ENCODE peak calls at places on chromosomes 7 and 10, in eight cellular contexts. One of them, this sample, is unnamed.

GRCh38 chr10:109480836-109481235 is 442.5 kb downstream of the XPNPEP1 start:
- DNase-seq in AG09309: no peak
- DNase-seq in astrocyte of the cerebellum: no peak
- DNase-seq in lower lobe of right lung: no peak
- DNase-seq in OCI-LY7: no peak
- DNase-seq in upper lobe of right lung: no peak
- DNase-seq in transverse colon: no peak
- DNase-seq in bronchial epithelial cell: peak; percentile 1
- DNase-seq in this sample: no peak

GRCh38 chr10:127040756-127041155 is 135.5 kb downstream of the DOCK1 start:
- DNase-seq in upper lobe of right lung: no peak
- DNase-seq in astrocyte of the cerebellum: no peak
- DNase-seq in AG09309: no peak
- DNase-seq in transverse colon: no peak
- DNase-seq in bronchial epithelial cell: peak; percentile 87
- DNase-seq in OCI-LY7: no peak
- DNase-seq in lower lobe of right lung: no peak
- DNase-seq in this sample: no peak

GRCh38 chr7:7709263-7709662 is 9.1 kb downstream of the RPA3 start:
- DNase-seq in lower lobe of right lung: no peak
- DNase-seq in upper lobe of right lung: no peak
- DNase-seq in OCI-LY7: no peak
- DNase-seq in bronchial epithelial cell: no peak
- DNase-seq in transverse colon: no peak
- DNase-seq in AG09309: no peak
- DNase-seq in astrocyte of the cerebellum: no peak
- DNase-seq in this sample: no peak

GRCh38 chr10:112875474-112876267 is 74.4 kb upstream of the TCF7L2 start:
- DNase-seq in lower lobe of right lung: no peak
- DNase-seq in bronchial epithelial cell: peak; percentile 84
- DNase-seq in AG09309: peak; percentile 25
- DNase-seq in OCI-LY7: no peak
- DNase-seq in upper lobe of right lung: no peak
- DNase-seq in transverse colon: peak; percentile 51
- DNase-seq in astrocyte of the cerebellum: peak; percentile 8
- DNase-seq in this sample: peak; percentile 5

GRCh38 chr7:1925973-1926907 is 256.2 kb downstream of the ELFN1 start:
- DNase-seq in lower lobe of right lung: no peak
- DNase-seq in astrocyte of the cerebellum: no peak
- DNase-seq in AG09309: no peak
- DNase-seq in OCI-LY7: no peak
- DNase-seq in bronchial epithelial cell: no peak
- DNase-seq in upper lobe of right lung: no peak
- DNase-seq in transverse colon: no peak
- DNase-seq in this sample: no peak

GRCh38 chr10:113456741-113457140 is 96.1 kb upstream of the HABP2 start:
- DNase-seq in lower lobe of right lung: no peak
- DNase-seq in transverse colon: no peak
- DNase-seq in astrocyte of the cerebellum: no peak
- DNase-seq in AG09309: no peak
- DNase-seq in bronchial epithelial cell: no peak
- DNase-seq in OCI-LY7: no peak
- DNase-seq in upper lobe of right lung: no peak
- DNase-seq in this sample: no peak

GRCh38 chr10:1163204-1163660 is 107.0 kb downstream of the WDR37 start:
- DNase-seq in bronchial epithelial cell: no peak
- DNase-seq in AG09309: no peak
- DNase-seq in astrocyte of the cerebellum: no peak
- DNase-seq in upper lobe of right lung: no peak
- DNase-seq in lower lobe of right lung: no peak
- DNase-seq in OCI-LY7: no peak
- DNase-seq in transverse colon: no peak
- DNase-seq in this sample: no peak

GRCh38 chr7:33880787-33881186 is 24.6 kb upstream of the BMPER start:
- DNase-seq in lower lobe of right lung: no peak
- DNase-seq in transverse colon: no peak
- DNase-seq in bronchial epithelial cell: peak; percentile 73
- DNase-seq in astrocyte of the cerebellum: peak; percentile 76
- DNase-seq in AG09309: no peak
- DNase-seq in upper lobe of right lung: no peak
- DNase-seq in OCI-LY7: no peak
- DNase-seq in this sample: no peak

GRCh38 chr7:98922392-98923107 is 44.2 kb downstream of the TRRAP start:
- DNase-seq in transverse colon: no peak
- DNase-seq in bronchial epithelial cell: peak; percentile 37
- DNase-seq in upper lobe of right lung: peak; percentile 78
- DNase-seq in astrocyte of the cerebellum: peak; percentile 79
- DNase-seq in AG09309: no peak
- DNase-seq in OCI-LY7: no peak
- DNase-seq in lower lobe of right lung: peak; percentile 72
- DNase-seq in this sample: no peak

GRCh38 chr10:16156681-16157080 is 280.1 kb upstream of the PTER start:
- DNase-seq in upper lobe of right lung: no peak
- DNase-seq in bronchial epithelial cell: no peak
- DNase-seq in lower lobe of right lung: no peak
- DNase-seq in transverse colon: no peak
- DNase-seq in astrocyte of the cerebellum: no peak
- DNase-seq in OCI-LY7: no peak
- DNase-seq in AG09309: no peak
- DNase-seq in this sample: no peak

GRCh38 chr10:80462986-80463741 is 9.1 kb downstream of the TSPAN14 start:
- DNase-seq in AG09309: no peak
- DNase-seq in OCI-LY7: peak; percentile 81
- DNase-seq in astrocyte of the cerebellum: no peak
- DNase-seq in bronchial epithelial cell: peak; percentile 39
- DNase-seq in upper lobe of right lung: no peak
- DNase-seq in transverse colon: no peak
- DNase-seq in lower lobe of right lung: no peak
- DNase-seq in this sample: no peak

DNA sequence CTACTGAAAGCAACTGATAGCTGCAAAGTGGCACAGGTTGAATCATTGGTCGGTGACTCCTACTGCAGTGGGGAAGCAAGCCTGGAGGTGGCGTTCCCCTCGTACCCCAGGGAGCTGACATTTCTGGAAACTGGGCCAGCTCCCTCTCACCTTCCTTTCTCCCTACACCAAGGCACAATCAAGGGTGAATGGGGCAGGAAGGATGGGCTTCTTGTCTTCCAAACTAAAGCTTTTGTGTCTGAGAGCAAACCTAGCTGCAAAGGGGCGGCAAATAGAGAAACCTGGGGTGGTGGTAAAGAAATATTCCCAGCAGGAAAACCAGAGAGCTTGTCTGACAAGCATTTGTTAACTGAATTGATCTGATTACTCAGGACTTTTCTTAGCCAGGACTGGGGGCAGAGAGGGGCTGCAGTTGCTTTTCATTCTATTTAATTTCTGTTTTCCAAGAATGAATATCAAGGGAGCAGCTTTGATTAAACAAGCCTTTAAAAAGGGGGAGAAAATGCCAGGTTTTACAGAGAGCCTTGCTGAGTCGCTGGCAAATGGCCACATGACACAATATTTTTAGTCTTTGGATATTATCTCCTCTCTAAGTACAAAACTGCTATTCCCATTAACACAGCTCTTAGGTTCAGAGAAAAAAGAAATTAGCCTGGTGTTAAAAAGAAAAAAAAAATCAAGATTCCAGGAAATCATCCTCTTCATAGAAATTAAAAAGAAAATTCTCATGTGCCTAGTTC is 27.8 kb downstream of the CDHR3 start:
- DNase-seq in transverse colon: no peak
- DNase-seq in AG09309: no peak
- DNase-seq in OCI-LY7: no peak
- DNase-seq in bronchial epithelial cell: no peak
- DNase-seq in upper lobe of right lung: no peak
- DNase-seq in lower lobe of right lung: no peak
- DNase-seq in astrocyte of the cerebellum: no peak
- DNase-seq in this sample: no peak
- TF ChIP-seq CTCF in transverse colon: no peak
- TF ChIP-seq CTCF in AG09309: no peak
- TF ChIP-seq CTCF in OCI-LY7: no peak
- TF ChIP-seq CTCF in bronchial epithelial cell: no peak
- TF ChIP-seq CTCF in upper lobe of right lung: no peak
- TF ChIP-seq CTCF in lower lobe of right lung: no peak
- TF ChIP-seq CTCF in astrocyte of the cerebellum: peak; percentile 29
- TF ChIP-seq CTCF in this sample: no peak

GRCh38 chr10:61463035-61463909 is 10.1 kb upstream of the TMEM26 start:
- DNase-seq in AG09309: peak; percentile 80
- DNase-seq in lower lobe of right lung: no peak
- DNase-seq in OCI-LY7: no peak
- DNase-seq in bronchial epithelial cell: peak; percentile 72
- DNase-seq in upper lobe of right lung: no peak
- DNase-seq in transverse colon: no peak
- DNase-seq in astrocyte of the cerebellum: peak; percentile 88
- DNase-seq in this sample: no peak

GRCh38 chr10:61465216-61465496 is 12.0 kb upstream of the TMEM26 start:
- DNase-seq in OCI-LY7: no peak
- DNase-seq in upper lobe of right lung: no peak
- DNase-seq in astrocyte of the cerebellum: no peak
- DNase-seq in lower lobe of right lung: no peak
- DNase-seq in transverse colon: no peak
- DNase-seq in AG09309: no peak
- DNase-seq in bronchial epithelial cell: no peak
- DNase-seq in this sample: no peak

GRCh38 chr10:61464461-61465215 is 11.5 kb upstream of the TMEM26 start:
- DNase-seq in bronchial epithelial cell: peak; percentile 89
- DNase-seq in astrocyte of the cerebellum: peak; percentile 18
- DNase-seq in transverse colon: no peak
- DNase-seq in lower lobe of right lung: no peak
- DNase-seq in upper lobe of right lung: no peak
- DNase-seq in OCI-LY7: no peak
- DNase-seq in AG09309: peak; percentile 61
- DNase-seq in this sample: no peak

GRCh38 chr10:61470730-61471129 is 17.5 kb upstream of the TMEM26 start:
- DNase-seq in upper lobe of right lung: no peak
- DNase-seq in OCI-LY7: no peak
- DNase-seq in astrocyte of the cerebellum: no peak
- DNase-seq in bronchial epithelial cell: no peak
- DNase-seq in AG09309: no peak
- DNase-seq in lower lobe of right lung: no peak
- DNase-seq in transverse colon: no peak
- DNase-seq in this sample: no peak

GRCh38 chr10:61465807-61466425 is 12.7 kb upstream of the TMEM26 start:
- DNase-seq in bronchial epithelial cell: peak; percentile 45
- DNase-seq in lower lobe of right lung: no peak
- DNase-seq in transverse colon: no peak
- DNase-seq in upper lobe of right lung: no peak
- DNase-seq in astrocyte of the cerebellum: no peak
- DNase-seq in AG09309: no peak
- DNase-seq in OCI-LY7: no peak
- DNase-seq in this sample: no peak
- TF ChIP-seq CTCF in bronchial epithelial cell: no peak
- TF ChIP-seq CTCF in lower lobe of right lung: no peak
- TF ChIP-seq CTCF in transverse colon: no peak
- TF ChIP-seq CTCF in upper lobe of right lung: no peak
- TF ChIP-seq CTCF in astrocyte of the cerebellum: no peak
- TF ChIP-seq CTCF in AG09309: no peak
- TF ChIP-seq CTCF in OCI-LY7: peak; percentile 14
- TF ChIP-seq CTCF in this sample: no peak

GRCh38 chr7:47089068-47089417 is 492.9 kb downstream of the TNS3 start:
- DNase-seq in AG09309: no peak
- DNase-seq in lower lobe of right lung: no peak
- DNase-seq in upper lobe of right lung: no peak
- DNase-seq in transverse colon: no peak
- DNase-seq in astrocyte of the cerebellum: no peak
- DNase-seq in OCI-LY7: no peak
- DNase-seq in bronchial epithelial cell: no peak
- DNase-seq in this sample: no peak
- TF ChIP-seq CTCF in AG09309: no peak
- TF ChIP-seq CTCF in lower lobe of right lung: no peak
- TF ChIP-seq CTCF in upper lobe of right lung: no peak
- TF ChIP-seq CTCF in transverse colon: no peak
- TF ChIP-seq CTCF in astrocyte of the cerebellum: no peak
- TF ChIP-seq CTCF in OCI-LY7: peak; percentile 17
- TF ChIP-seq CTCF in bronchial epithelial cell: no peak
- TF ChIP-seq CTCF in this sample: no peak

DNA sequence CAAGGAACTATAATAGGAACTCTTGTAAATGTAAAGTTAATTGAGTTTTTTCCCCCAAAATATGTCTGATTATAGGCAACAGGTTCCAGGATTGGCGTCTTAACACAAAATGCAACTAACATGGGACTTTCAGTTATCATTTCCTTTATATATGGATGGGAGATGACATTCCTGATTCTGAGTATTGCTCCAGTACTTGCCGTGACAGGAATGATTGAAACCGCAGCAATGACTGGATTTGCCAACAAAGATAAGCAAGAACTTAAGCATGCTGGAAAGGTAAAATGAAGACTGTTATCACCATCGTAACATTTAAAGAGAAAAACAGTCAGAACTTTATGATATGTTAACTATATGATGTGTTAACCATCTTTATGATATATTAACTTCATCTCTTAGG is 63.7 kb downstream of the SP8 start:
- DNase-seq in astrocyte of the cerebellum: no peak
- DNase-seq in bronchial epithelial cell: peak; percentile 90
- DNase-seq in AG09309: no peak
- DNase-seq in lower lobe of right lung: no peak
- DNase-seq in transverse colon: no peak
- DNase-seq in upper lobe of right lung: no peak
- DNase-seq in OCI-LY7: no peak
- DNase-seq in this sample: no peak
- TF ChIP-seq CTCF in astrocyte of the cerebellum: no peak
- TF ChIP-seq CTCF in bronchial epithelial cell: no peak
- TF ChIP-seq CTCF in AG09309: no peak
- TF ChIP-seq CTCF in lower lobe of right lung: no peak
- TF ChIP-seq CTCF in transverse colon: no peak
- TF ChIP-seq CTCF in upper lobe of right lung: no peak
- TF ChIP-seq CTCF in OCI-LY7: no peak
- TF ChIP-seq CTCF in this sample: no peak

DNA sequence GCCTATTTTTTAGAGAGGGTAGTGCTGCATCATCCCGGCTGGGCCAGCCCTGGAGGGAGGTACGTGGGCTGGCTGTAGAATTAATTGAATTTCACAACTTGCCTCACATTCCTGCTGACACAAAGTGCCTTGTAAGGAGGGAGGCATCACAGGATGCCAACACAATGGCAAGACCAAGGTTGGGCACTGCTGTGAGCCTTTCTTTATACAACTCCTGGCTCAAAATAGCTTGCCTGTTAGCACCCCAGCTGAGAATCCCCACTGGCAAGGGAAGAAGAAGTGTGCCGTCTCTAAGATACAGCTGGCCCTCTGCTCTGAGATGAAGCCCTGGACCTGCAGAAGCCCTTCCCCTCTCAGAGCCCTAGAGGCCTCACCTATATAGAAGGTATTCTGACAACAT is 873.9 kb downstream of the GRID1 start:
- DNase-seq in transverse colon: no peak
- DNase-seq in AG09309: no peak
- DNase-seq in upper lobe of right lung: no peak
- DNase-seq in bronchial epithelial cell: no peak
- DNase-seq in astrocyte of the cerebellum: no peak
- DNase-seq in lower lobe of right lung: no peak
- DNase-seq in OCI-LY7: no peak
- DNase-seq in this sample: no peak
- TF ChIP-seq CTCF in transverse colon: no peak
- TF ChIP-seq CTCF in AG09309: no peak
- TF ChIP-seq CTCF in upper lobe of right lung: no peak
- TF ChIP-seq CTCF in bronchial epithelial cell: no peak
- TF ChIP-seq CTCF in astrocyte of the cerebellum: no peak
- TF ChIP-seq CTCF in lower lobe of right lung: no peak
- TF ChIP-seq CTCF in OCI-LY7: no peak
- TF ChIP-seq CTCF in this sample: no peak

This sample was measured in thoracic aorta.